ENCODE peak calls at places on chromosome 1, in five cellular contexts. A, D, W, M and R are unnamed samples.

GRCh38 chr1:209884249-209884648 is 53.8 kb upstream of the SYT14 start:
- DNase-seq in A (peak; percentile 43), D (no peak), W (no peak), M (peak; percentile 43), R (peak; percentile 44)

GRCh38 chr1:61757945-61758344 is 15.7 kb downstream of the PATJ start:
- DNase-seq in A (no peak), D (no peak), W (no peak), M (no peak), R (no peak)

GRCh38 chr1:57254006-57254405 is 169.9 kb downstream of the DAB1 start:
- DNase-seq in A (peak; percentile 74), D (no peak), W (no peak), M (no peak), R (no peak)

GRCh38 chr1:61198554-61198953 is 116.2 kb downstream of the NFIA start:
- DNase-seq in A (no peak), D (no peak), W (no peak), M (no peak), R (no peak)

GRCh38 chr1:90730247-90731022 is 13.3 kb upstream of the BARHL2 start:
- DNase-seq in A (peak; percentile 75), D (no peak), W (peak; percentile 72), M (peak; percentile 19), R (no peak)

GRCh38 chr1:29708381-29708780 is 472.1 kb downstream of the PTPRU start:
- DNase-seq in A (peak; percentile 58), D (no peak), W (no peak), M (no peak), R (peak; percentile 46)

GRCh38 chr1:176829261-176829976 is 335.1 kb downstream of the ASTN1 start:
- DNase-seq in A (no peak), D (no peak), W (no peak), M (no peak), R (no peak)

GRCh38 chr1:31768939-31769704 is 5.0 kb upstream of the ADGRB2 start:
- DNase-seq in A (no peak), D (no peak), W (no peak), M (no peak), R (no peak)

GRCh38 chr1:21534674-21535378 is 25.6 kb downstream of the ALPL start:
- DNase-seq in A (peak; percentile 60), D (peak; percentile 77), W (peak; percentile 77), M (peak; percentile 74), R (peak; percentile 34)

GRCh38 chr1:72284398-72285073 is 2.2 kb upstream of the NEGR1 start:
- DNase-seq in A (peak; percentile 90), D (peak; percentile 13), W (peak; percentile 76), M (peak; percentile 79), R (peak; percentile 85)

GRCh38 chr1:228833911-228834631 is 98.8 kb downstream of the RHOU start:
- DNase-seq in A (no peak), D (no peak), W (no peak), M (peak; percentile 11), R (no peak)

GRCh38 chr1:185435696-185436379 is 118.8 kb upstream of the IVNS1ABP start:
- DNase-seq in A (no peak), D (no peak), W (no peak), M (no peak), R (no peak)

GRCh38 chr1:154847891-154848290 is 22.2 kb downstream of the KCNN3 start:
- DNase-seq in A (peak; percentile 80), D (no peak), W (no peak), M (no peak), R (no peak)

GRCh38 chr1:243979396-243979795 is 71.7 kb upstream of the ZBTB18 start:
- DNase-seq in A (no peak), D (no peak), W (no peak), M (no peak), R (no peak)

GRCh38 chr1:5718716-5719632 is 273.3 kb downstream of the NPHP4 start:
- DNase-seq in A (no peak), D (no peak), W (peak; percentile 67), M (no peak), R (no peak)

GRCh38 chr1:54312874-54313316 is 93.3 kb downstream of the SSBP3 start:
- DNase-seq in A (no peak), D (peak; percentile 33), W (peak; percentile 73), M (peak; percentile 66), R (peak; percentile 86)

GRCh38 chr1:78492376-78492950 is 1.7 kb downstream of the PTGFR start:
- DNase-seq in A (peak; percentile 51), D (no peak), W (no peak), M (no peak), R (no peak)

GRCh38 chr1:78283691-78284090 is 207.1 kb upstream of the PTGFR start:
- DNase-seq in A (no peak), D (no peak), W (no peak), M (no peak), R (no peak)

GRCh38 chr1:230972855-230973271 is 5.8 kb downstream of the TTC13 start:
- DNase-seq in A (no peak), D (peak; percentile 25), W (no peak), M (no peak), R (peak; percentile 19)

GRCh38 chr1:188022661-188023060 is 1193.9 kb downstream of the PLA2G4A start:
- DNase-seq in A (no peak), D (no peak), W (no peak), M (peak; percentile 19), R (no peak)

GRCh38 chr1:245896258-245896657 is 610.8 kb downstream of the SMYD3 start:
- DNase-seq in A (no peak), D (no peak), W (no peak), M (no peak), R (no peak)

GRCh38 chr1:172960454-172961208 is 90.1 kb downstream of the TNFSF18 start:
- DNase-seq in A (no peak), D (no peak), W (no peak), M (peak; percentile 72), R (no peak)

GRCh38 chr1:146032613-146033219 is 11.2 kb upstream of the HJV start:
- DNase-seq in A (peak; percentile 77), D (peak; percentile 59), W (peak; percentile 48), M (peak; percentile 58), R (peak; percentile 66)

GRCh38 chr1:212917134-212917485 is 33.2 kb upstream of the VASH2 start:
- DNase-seq in A (no peak), D (no peak), W (no peak), M (no peak), R (no peak)

GRCh38 chr1:11169202-11169601 is 20.0 kb upstream of the ANGPTL7 start:
- DNase-seq in A (no peak), D (no peak), W (no peak), M (no peak), R (no peak)

GRCh38 chr1:224434447-224435317 is at the start of gene WDR26:
- DNase-seq in A (peak; percentile 93), D (peak; percentile 89), W (peak; percentile 91), M (peak; percentile 80), R (peak; percentile 81)

GRCh38 chr1:53821380-53821779 is 16.7 kb downstream of the NDC1 start:
- DNase-seq in A (no peak), D (no peak), W (no peak), M (no peak), R (no peak)

GRCh38 chr1:230568008-230568407 is 74.3 kb upstream of the COG2 start:
- DNase-seq in A (no peak), D (peak; percentile 24), W (no peak), M (no peak), R (no peak)

GRCh38 chr1:162347281-162347680 is 29.4 kb downstream of the SPATA46 start:
- DNase-seq in A (no peak), D (no peak), W (no peak), M (no peak), R (no peak)

GRCh38 chr1:117754061-117754969 is 148.5 kb downstream of the TENT5C start:
- DNase-seq in A (peak; percentile 71), D (peak; percentile 50), W (peak; percentile 87), M (peak; percentile 66), R (peak; percentile 71)

DNA sequence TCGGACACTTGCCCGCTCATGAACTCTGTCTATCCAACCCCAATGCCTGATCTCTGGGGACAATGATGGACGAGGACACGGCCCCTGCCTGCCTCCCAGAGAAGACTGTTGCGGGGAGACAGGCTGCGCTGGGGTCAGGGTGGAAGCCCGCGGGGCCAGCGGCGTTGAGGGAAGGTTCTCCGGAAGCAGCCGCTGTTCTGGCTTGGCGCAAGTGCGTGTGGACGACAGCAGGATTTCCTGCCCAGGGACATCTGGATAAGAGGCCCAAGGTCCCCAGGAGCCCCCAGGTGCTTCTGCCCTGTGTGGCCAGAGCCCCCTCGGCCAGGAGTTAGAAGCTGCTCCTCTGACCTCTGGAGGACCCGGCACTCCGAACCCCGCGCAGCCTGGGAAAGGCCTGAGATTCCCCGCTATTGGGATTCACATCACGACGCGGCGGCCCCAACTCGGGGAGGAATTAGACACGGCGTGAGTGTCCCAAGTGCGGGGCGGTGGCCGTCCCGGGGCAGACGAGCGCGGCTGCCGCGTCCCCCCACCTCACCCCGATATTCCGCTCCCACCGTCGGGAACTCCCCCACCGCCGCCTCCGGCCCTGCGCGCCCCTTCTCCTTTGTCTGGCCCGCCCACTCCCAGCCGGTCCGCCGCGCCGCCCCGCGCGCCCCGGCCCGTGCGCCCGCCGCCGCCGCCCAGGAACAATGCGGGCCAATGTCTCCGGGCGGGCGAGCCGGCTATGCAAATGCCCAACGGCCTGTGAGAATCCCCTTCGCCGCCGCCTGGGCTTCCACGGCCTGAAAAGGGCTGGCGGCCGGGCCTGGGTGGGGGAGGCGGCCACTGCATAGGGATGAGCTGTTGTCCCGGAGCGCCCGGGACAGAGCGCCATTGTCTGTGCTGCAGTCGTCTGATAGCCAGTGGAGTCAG is 19.1 kb downstream of the RHBG start:
- DNase-seq in A (no peak), D (peak; percentile 61), W (peak; percentile 90), M (no peak), R (no peak)
- TF ChIP-seq EZH2 in A (no peak), D (no peak), W (peak; percentile 26), M (peak; percentile 72), R (peak; percentile 69)

GRCh38 chr1:197904126-197904787 is 1.8 kb downstream of the C1orf53 start:
- DNase-seq in A (no peak), D (no peak), W (peak; percentile 31), M (no peak), R (no peak)
- TF ChIP-seq EZH2 in A (no peak), D (no peak), W (no peak), M (no peak), R (no peak)

GRCh38 chr1:115129071-115129640 is 39.9 kb upstream of the TSPAN2 start:
- DNase-seq in A (no peak), D (no peak), W (no peak), M (no peak), R (no peak)

GRCh38 chr1:115133440-115133839 is 44.1 kb upstream of the TSPAN2 start:
- DNase-seq in A (peak; percentile 10), D (no peak), W (no peak), M (no peak), R (peak; percentile 60)

GRCh38 chr1:115134231-115134630 is 44.9 kb upstream of the TSPAN2 start:
- DNase-seq in A (no peak), D (no peak), W (no peak), M (no peak), R (no peak)

GRCh38 chr1:115127539-115127938 is 38.2 kb upstream of the TSPAN2 start:
- DNase-seq in A (no peak), D (no peak), W (no peak), M (no peak), R (no peak)

GRCh38 chr1:115130786-115131185 is 41.5 kb upstream of the TSPAN2 start:
- DNase-seq in A (no peak), D (no peak), W (no peak), M (no peak), R (no peak)
- TF ChIP-seq EZH2 in A (no peak), D (no peak), W (no peak), M (no peak), R (no peak)

DNA sequence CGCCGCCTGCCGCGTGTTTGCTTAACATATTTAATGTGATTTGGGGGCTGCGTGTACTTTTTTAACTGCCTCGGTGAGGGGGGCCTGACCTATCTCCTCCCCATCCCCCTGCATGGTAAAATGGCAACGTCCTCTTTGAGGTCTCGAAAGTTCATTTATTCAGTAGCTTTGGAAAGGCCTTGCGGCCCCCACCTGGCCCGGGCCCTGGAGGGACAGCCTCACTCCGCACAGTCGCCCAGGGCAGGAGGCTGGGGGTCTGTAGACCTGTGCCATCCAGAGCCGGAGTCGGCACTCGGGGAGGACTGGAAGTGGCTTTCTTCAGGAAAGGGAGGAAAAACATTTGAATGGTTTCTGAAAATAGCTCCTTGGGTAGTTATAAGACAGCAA is 38.0 kb upstream of the ACTRT2 start:
- DNase-seq in A (no peak), D (no peak), W (no peak), M (no peak), R (no peak)
- TF ChIP-seq EZH2 in A (no peak), D (no peak), W (no peak), M (no peak), R (no peak)